ENCODE peak calls at places on chromosomes 16 and 17, in five cellular contexts. Q is NCI-H345; V is fibroblast of lung; O is effector CD4-positive, alpha-beta T cell; L is GOT3. B is an unnamed sample.

GRCh38 chr17:28744104-28744801 is 442 bp downstream of the TRAF4 start:
- DNase-seq in L (no peak), O (peak; percentile 61), Q (peak; percentile 45), V (peak; percentile 65), B (peak; percentile 72)

GRCh38 chr16:28867241-28867640 is 3.6 kb downstream of the SH2B1 start:
- DNase-seq in V (no peak), O (no peak), L (no peak), Q (no peak), B (no peak)

GRCh38 chr17:35245196-35245486 is 2.3 kb downstream of the SLFN5 start:
- DNase-seq in L (no peak), O (no peak), Q (no peak), V (peak; percentile 97), B (no peak)

GRCh38 chr17:1153795-1154546 is 25.8 kb downstream of the ABR start:
- DNase-seq in Q (peak; percentile 68), O (no peak), V (peak; percentile 84), L (peak; percentile 20), B (no peak)

GRCh38 chr17:75412455-75413317 is 7.2 kb upstream of the GRB2 start:
- DNase-seq in O (peak; percentile 61), V (peak; percentile 79), L (no peak), Q (peak; percentile 78), B (peak; percentile 83)

GRCh38 chr16:19757762-19758595 is 39.9 kb downstream of the IQCK start:
- DNase-seq in L (no peak), O (no peak), V (peak; percentile 49), Q (no peak), B (no peak)

GRCh38 chr17:65901394-65901793 is 290.5 kb downstream of the CEP112 start:
- DNase-seq in O (no peak), V (no peak), Q (peak; percentile 10), L (no peak), B (no peak)

GRCh38 chr16:65044861-65045260 is 77.0 kb downstream of the CDH11 start:
- DNase-seq in O (no peak), Q (no peak), L (no peak), V (peak; percentile 67), B (no peak)

GRCh38 chr16:56630134-56630533 is 2.3 kb upstream of the MT1M start:
- DNase-seq in Q (no peak), O (no peak), V (no peak), L (no peak), B (no peak)

GRCh38 chr17:72996791-72997190 is 95.7 kb downstream of the SLC39A11 start:
- DNase-seq in L (no peak), O (no peak), Q (no peak), V (no peak), B (no peak)

GRCh38 chr17:68201425-68201785 is 46.4 kb upstream of the AMZ2 start:
- DNase-seq in V (no peak), L (no peak), Q (no peak), O (no peak), B (no peak)

GRCh38 chr16:27236635-27237228 is 31.8 kb downstream of the NSMCE1 start:
- DNase-seq in Q (no peak), V (no peak), L (no peak), O (no peak), B (no peak)

GRCh38 chr17:82627827-82628226 is 20.4 kb downstream of the WDR45B start:
- DNase-seq in O (no peak), Q (no peak), V (no peak), L (no peak), B (no peak)

GRCh38 chr16:89491238-89491869 is 993 bp upstream of the ANKRD11 start:
- DNase-seq in L (no peak), O (no peak), V (peak; percentile 23), Q (no peak), B (no peak)

GRCh38 chr16:3534126-3534525 is 33.3 kb downstream of the CLUAP1 start:
- DNase-seq in O (no peak), L (no peak), Q (no peak), V (no peak), B (no peak)

GRCh38 chr17:61161615-61162134 is 238.0 kb upstream of the TBX2 start:
- DNase-seq in L (no peak), V (no peak), Q (no peak), O (no peak), B (no peak)

GRCh38 chr17:75365009-75365930 is 40.2 kb downstream of the GRB2 start:
- DNase-seq in V (no peak), Q (no peak), O (no peak), L (no peak), B (no peak)

GRCh38 chr17:76179496-76180467 is 38.7 kb upstream of the FOXJ1 start:
- DNase-seq in L (no peak), V (peak; percentile 12), O (peak; percentile 16), Q (no peak), B (peak; percentile 77)

GRCh38 chr16:66459878-66460277 is 32.8 kb downstream of the BEAN1 start:
- DNase-seq in L (no peak), Q (no peak), O (no peak), V (no peak), B (no peak)

GRCh38 chr16:89923640-89924297 is 627 bp downstream of the TUBB3 start:
- DNase-seq in V (no peak), L (no peak), Q (peak; percentile 49), O (no peak), B (no peak)

GRCh38 chr17:32569171-32570080 is 82.6 kb downstream of the CDK5R1 start:
- DNase-seq in Q (no peak), V (no peak), L (no peak), O (no peak), B (no peak)

GRCh38 chr17:82216301-82217119 is 3.9 kb upstream of the CCDC57 start:
- DNase-seq in V (peak; percentile 76), O (no peak), L (no peak), Q (no peak), B (no peak)

GRCh38 chr16:50274771-50275415 is 8.5 kb downstream of the ADCY7 start:
- DNase-seq in O (no peak), Q (no peak), V (no peak), L (no peak), B (no peak)

GRCh38 chr17:40341808-40342574 is 22.5 kb downstream of the GJD3 start:
- DNase-seq in O (no peak), Q (peak; percentile 59), V (peak; percentile 58), L (no peak), B (no peak)

GRCh38 chr16:57147381-57148191 is 38.3 kb downstream of the PSME3IP1 start:
- DNase-seq in O (no peak), V (no peak), Q (no peak), L (no peak), B (no peak)

GRCh38 chr16:73569266-73569665 is 521.3 kb upstream of the ZFHX3 start:
- DNase-seq in L (no peak), V (no peak), Q (no peak), O (no peak), B (no peak)

GRCh38 chr17:19549746-19550623 is 16.3 kb downstream of the SLC47A1 start:
- DNase-seq in O (no peak), V (no peak), L (no peak), Q (no peak), B (no peak)

GRCh38 chr17:33667052-33667509 is 374.0 kb upstream of the ASIC2 start:
- DNase-seq in Q (no peak), V (no peak), L (no peak), O (no peak), B (no peak)

GRCh38 chr16:50671644-50672260 is 9.4 kb downstream of the SNX20 start:
- DNase-seq in Q (no peak), L (no peak), V (peak; percentile 39), O (peak; percentile 41), B (peak; percentile 41)

GRCh38 chr17:67449885-67450755 is 73.0 kb downstream of the PITPNC1 start:
- DNase-seq in V (no peak), L (no peak), Q (no peak), O (no peak), B (no peak)

GRCh38 chr16:57700801-57701551 is 6.4 kb downstream of the DRC7 start:
- DNase-seq in V (no peak), Q (no peak), L (no peak), O (no peak), B (no peak)

GRCh38 chr17:63381101-63381729 is 64.9 kb downstream of the CYB561 start:
- DNase-seq in L (no peak), Q (no peak), V (peak; percentile 64), O (no peak), B (no peak)

GRCh38 chr16:28149016-28149888 is 62.5 kb downstream of the XPO6 start:
- DNase-seq in V (no peak), L (no peak), O (peak; percentile 8), Q (no peak), B (peak; percentile 58)

B was measured in naive thymus-derived CD8-positive, alpha-beta T cell.